ENCODE peak calls at places on chromosome 10, in five cellular contexts. One of them, this sample, is unnamed.
A peak's percentile ranks its signal among the peaks of the same experiment; 100 is the strongest.

GRCh38 chr10:101779544-101780186 is 3.6 kb downstream of the NPM3 start:
- DNase-seq in pancreas: peak; percentile 81
- DNase-seq in adrenal gland: peak; percentile 86
- DNase-seq in hepatocyte: peak; percentile 90
- DNase-seq in endodermal cell: peak; percentile 96
- DNase-seq in this sample: peak; percentile 72

GRCh38 chr10:110859947-110860376 is 11.8 kb upstream of the PDCD4 start:
- DNase-seq in hepatocyte: peak; percentile 64
- DNase-seq in adrenal gland: no peak
- DNase-seq in pancreas: peak; percentile 9
- DNase-seq in endodermal cell: peak; percentile 22
- DNase-seq in this sample: no peak

GRCh38 chr10:32980558-32981468 is 22.8 kb upstream of the ITGB1 start:
- DNase-seq in adrenal gland: peak; percentile 95
- DNase-seq in hepatocyte: peak; percentile 96
- DNase-seq in pancreas: peak; percentile 85
- DNase-seq in endodermal cell: peak; percentile 93
- DNase-seq in this sample: peak; percentile 86

GRCh38 chr10:77156406-77156879 is 481.2 kb downstream of the KCNMA1 start:
- DNase-seq in endodermal cell: no peak
- DNase-seq in pancreas: no peak
- DNase-seq in hepatocyte: no peak
- DNase-seq in adrenal gland: no peak
- DNase-seq in this sample: no peak

GRCh38 chr10:31749293-31749692 is 179.3 kb downstream of the ARHGAP12 start:
- DNase-seq in hepatocyte: no peak
- DNase-seq in endodermal cell: no peak
- DNase-seq in pancreas: no peak
- DNase-seq in adrenal gland: no peak
- DNase-seq in this sample: no peak

GRCh38 chr10:115432188-115432819 is 339.1 kb downstream of the ATRNL1 start:
- DNase-seq in endodermal cell: no peak
- DNase-seq in pancreas: no peak
- DNase-seq in hepatocyte: peak; percentile 30
- DNase-seq in adrenal gland: no peak
- DNase-seq in this sample: no peak

GRCh38 chr10:86019141-86019540 is 347.5 kb downstream of the GRID1 start:
- DNase-seq in adrenal gland: no peak
- DNase-seq in hepatocyte: no peak
- DNase-seq in endodermal cell: no peak
- DNase-seq in pancreas: no peak
- DNase-seq in this sample: no peak

GRCh38 chr10:131159771-131160170 is 151.8 kb downstream of the TCERG1L start:
- DNase-seq in endodermal cell: no peak
- DNase-seq in hepatocyte: no peak
- DNase-seq in pancreas: no peak
- DNase-seq in adrenal gland: no peak
- DNase-seq in this sample: no peak

GRCh38 chr10:128879441-128880175 is 587.4 kb upstream of the MGMT start:
- DNase-seq in endodermal cell: peak; percentile 17
- DNase-seq in pancreas: no peak
- DNase-seq in adrenal gland: no peak
- DNase-seq in hepatocyte: no peak
- DNase-seq in this sample: no peak

GRCh38 chr10:57351076-57351475 is 916.6 kb downstream of the IPMK start:
- DNase-seq in adrenal gland: no peak
- DNase-seq in endodermal cell: peak; percentile 42
- DNase-seq in pancreas: no peak
- DNase-seq in hepatocyte: no peak
- DNase-seq in this sample: no peak

GRCh38 chr10:10644317-10645111 is 373.2 kb upstream of the CELF2 start:
- DNase-seq in hepatocyte: no peak
- DNase-seq in pancreas: no peak
- DNase-seq in adrenal gland: no peak
- DNase-seq in endodermal cell: no peak
- DNase-seq in this sample: no peak

GRCh38 chr10:69588358-69588757 is 15.1 kb upstream of the NEUROG3 start:
- DNase-seq in endodermal cell: no peak
- DNase-seq in hepatocyte: no peak
- DNase-seq in pancreas: no peak
- DNase-seq in adrenal gland: no peak
- DNase-seq in this sample: no peak

GRCh38 chr10:73553316-73553715 is 37.8 kb downstream of the USP54 start:
- DNase-seq in hepatocyte: no peak
- DNase-seq in adrenal gland: no peak
- DNase-seq in pancreas: no peak
- DNase-seq in endodermal cell: peak; percentile 49
- DNase-seq in this sample: peak; percentile 29

GRCh38 chr10:92702301-92702916 is 12.7 kb downstream of the HHEX start:
- DNase-seq in hepatocyte: no peak
- DNase-seq in adrenal gland: peak; percentile 23
- DNase-seq in pancreas: no peak
- DNase-seq in endodermal cell: no peak
- DNase-seq in this sample: peak; percentile 51

GRCh38 chr10:103692421-103693069 is 162.8 kb downstream of the SH3PXD2A start:
- DNase-seq in endodermal cell: peak; percentile 80
- DNase-seq in pancreas: no peak
- DNase-seq in adrenal gland: no peak
- DNase-seq in hepatocyte: no peak
- DNase-seq in this sample: no peak

GRCh38 chr10:114551310-114551972 is 106.6 kb downstream of the ABLIM1 start:
- DNase-seq in endodermal cell: no peak
- DNase-seq in adrenal gland: peak; percentile 66
- DNase-seq in hepatocyte: peak; percentile 62
- DNase-seq in pancreas: peak; percentile 72
- DNase-seq in this sample: peak; percentile 89

GRCh38 chr10:48245977-48246376 is 28.5 kb downstream of the FRMPD2 start:
- DNase-seq in adrenal gland: no peak
- DNase-seq in pancreas: no peak
- DNase-seq in hepatocyte: no peak
- DNase-seq in endodermal cell: no peak
- DNase-seq in this sample: no peak

GRCh38 chr10:89651205-89651915 is 6.3 kb upstream of the PANK1 start:
- DNase-seq in endodermal cell: no peak
- DNase-seq in hepatocyte: no peak
- DNase-seq in pancreas: no peak
- DNase-seq in adrenal gland: no peak
- DNase-seq in this sample: no peak

GRCh38 chr10:46050956-46051355 is 4.9 kb upstream of the MSMB start:
- DNase-seq in endodermal cell: peak; percentile 36
- DNase-seq in hepatocyte: no peak
- DNase-seq in adrenal gland: no peak
- DNase-seq in pancreas: no peak
- DNase-seq in this sample: no peak

GRCh38 chr10:116063107-116063506 is 209.9 kb downstream of the GFRA1 start:
- DNase-seq in endodermal cell: no peak
- DNase-seq in adrenal gland: no peak
- DNase-seq in hepatocyte: no peak
- DNase-seq in pancreas: no peak
- DNase-seq in this sample: no peak

GRCh38 chr10:77043364-77043763 is 594.2 kb downstream of the KCNMA1 start:
- DNase-seq in pancreas: no peak
- DNase-seq in endodermal cell: no peak
- DNase-seq in hepatocyte: no peak
- DNase-seq in adrenal gland: no peak
- DNase-seq in this sample: no peak

GRCh38 chr10:132696728-132697567 is 89.0 kb downstream of the NKX6-2 start:
- DNase-seq in pancreas: no peak
- DNase-seq in hepatocyte: no peak
- DNase-seq in endodermal cell: peak; percentile 30
- DNase-seq in adrenal gland: no peak
- DNase-seq in this sample: no peak

DNA sequence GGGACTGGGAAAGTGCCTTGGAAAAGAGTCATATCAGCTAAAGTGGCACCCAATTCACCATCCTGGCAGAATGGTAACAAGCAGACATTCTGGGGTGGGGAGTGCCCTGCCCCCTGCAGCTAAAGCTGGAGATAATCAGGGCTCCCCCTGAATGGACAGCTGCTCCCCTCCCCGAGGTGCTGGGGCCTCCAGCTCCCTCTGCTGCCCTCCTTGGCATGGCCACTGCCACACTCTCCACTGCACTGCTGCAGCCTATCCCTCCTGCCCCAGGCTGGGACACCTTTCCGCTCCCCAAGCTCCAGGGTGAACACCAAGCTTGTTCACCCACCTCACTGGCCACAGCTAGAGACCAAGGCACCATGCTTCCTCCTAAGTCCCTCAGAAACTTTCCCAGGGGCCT is 9.8 kb upstream of the PARD3 start:
- DNase-seq in pancreas: no peak
- DNase-seq in hepatocyte: no peak
- DNase-seq in endodermal cell: peak; percentile 64
- DNase-seq in adrenal gland: no peak
- DNase-seq in this sample: no peak
- TF ChIP-seq CTCF in pancreas: no peak
- TF ChIP-seq CTCF in hepatocyte: no peak
- TF ChIP-seq CTCF in endodermal cell: peak; percentile 53
- TF ChIP-seq CTCF in adrenal gland: no peak
- TF ChIP-seq CTCF in this sample: no peak

GRCh38 chr10:60797200-60797599 is 18.9 kb downstream of the CDK1 start:
- DNase-seq in pancreas: no peak
- DNase-seq in endodermal cell: no peak
- DNase-seq in hepatocyte: no peak
- DNase-seq in adrenal gland: no peak
- DNase-seq in this sample: no peak
- H3K36me3 ChIP-seq in pancreas: no peaks in the 10 kb centered on the region
- H3K36me3 ChIP-seq in endodermal cell: peaks cover 59% of the 10 kb centered on the region
- H3K36me3 ChIP-seq in hepatocyte: no peaks in the 10 kb centered on the region
- H3K36me3 ChIP-seq in adrenal gland: no peaks in the 10 kb centered on the region
- H3K36me3 ChIP-seq in this sample: no peaks in the 10 kb centered on the region

GRCh38 chr10:17805921-17806577 is 3.1 kb upstream of the MRC1 start:
- DNase-seq in pancreas: no peak
- DNase-seq in endodermal cell: peak; percentile 66
- DNase-seq in hepatocyte: no peak
- DNase-seq in adrenal gland: no peak
- DNase-seq in this sample: no peak
- TF ChIP-seq CTCF in pancreas: no peak
- TF ChIP-seq CTCF in endodermal cell: peak; percentile 67
- TF ChIP-seq CTCF in hepatocyte: no peak
- TF ChIP-seq CTCF in adrenal gland: no peak
- TF ChIP-seq CTCF in this sample: no peak

GRCh38 chr10:95508730-95509129 is 52.4 kb downstream of the SORBS1 start:
- DNase-seq in endodermal cell: peak; percentile 55
- DNase-seq in pancreas: no peak
- DNase-seq in adrenal gland: peak; percentile 29
- DNase-seq in hepatocyte: peak; percentile 54
- DNase-seq in this sample: no peak

GRCh38 chr10:95504187-95504800 is 56.9 kb downstream of the SORBS1 start:
- DNase-seq in endodermal cell: no peak
- DNase-seq in adrenal gland: no peak
- DNase-seq in hepatocyte: no peak
- DNase-seq in pancreas: no peak
- DNase-seq in this sample: no peak

GRCh38 chr10:95505641-95506040 is 55.5 kb downstream of the SORBS1 start:
- DNase-seq in endodermal cell: no peak
- DNase-seq in adrenal gland: no peak
- DNase-seq in pancreas: no peak
- DNase-seq in hepatocyte: no peak
- DNase-seq in this sample: no peak

GRCh38 chr10:95505084-95505610 is 56.0 kb downstream of the SORBS1 start:
- DNase-seq in endodermal cell: no peak
- DNase-seq in hepatocyte: no peak
- DNase-seq in adrenal gland: no peak
- DNase-seq in pancreas: no peak
- DNase-seq in this sample: no peak

GRCh38 chr10:95506056-95506737 is 55.0 kb downstream of the SORBS1 start:
- DNase-seq in hepatocyte: no peak
- DNase-seq in endodermal cell: no peak
- DNase-seq in adrenal gland: no peak
- DNase-seq in pancreas: no peak
- DNase-seq in this sample: no peak
- H3K36me3 ChIP-seq in hepatocyte: no peaks in the 10 kb centered on the region
- H3K36me3 ChIP-seq in endodermal cell: no peaks in the 10 kb centered on the region
- H3K36me3 ChIP-seq in adrenal gland: no peaks in the 10 kb centered on the region
- H3K36me3 ChIP-seq in pancreas: no peaks in the 10 kb centered on the region
- H3K36me3 ChIP-seq in this sample: no peaks in the 10 kb centered on the region